ENCODE peak calls at places on chromosomes 4 and X, in four cellular contexts. One of them, this sample, is unnamed.

GRCh38 chrX:534804-535203 is 95.8 kb upstream of the SHOX start:
- DNase-seq in AG20443: no peak
- DNase-seq in NCI-H460: no peak
- DNase-seq in ascending aorta: no peak
- DNase-seq in this sample: no peak

GRCh38 chr4:2276581-2277325 is 14.8 kb upstream of the MXD4 start:
- DNase-seq in AG20443: no peak
- DNase-seq in NCI-H460: no peak
- DNase-seq in ascending aorta: no peak
- DNase-seq in this sample: no peak

GRCh38 chr4:6076391-6076790 is 58.2 kb upstream of the C4orf50 start:
- DNase-seq in AG20443: no peak
- DNase-seq in NCI-H460: no peak
- DNase-seq in ascending aorta: no peak
- DNase-seq in this sample: no peak

GRCh38 chr4:73668806-73669205 is 48.6 kb upstream of the RASSF6 start:
- DNase-seq in AG20443: no peak
- DNase-seq in NCI-H460: no peak
- DNase-seq in ascending aorta: no peak
- DNase-seq in this sample: no peak

GRCh38 chrX:147917700-147918694 is 6.3 kb downstream of the FMR1 start:
- DNase-seq in AG20443: peak
- DNase-seq in NCI-H460: no peak
- DNase-seq in ascending aorta: no peak
- DNase-seq in this sample: no peak

GRCh38 chrX:41238543-41238942 is 95.4 kb upstream of the DDX3X start:
- DNase-seq in AG20443: peak
- DNase-seq in NCI-H460: no peak
- DNase-seq in ascending aorta: no peak
- DNase-seq in this sample: no peak

GRCh38 chrX:45485682-45486081 is 285.0 kb upstream of the DIPK2B start:
- DNase-seq in AG20443: no peak
- DNase-seq in NCI-H460: no peak
- DNase-seq in ascending aorta: no peak
- DNase-seq in this sample: no peak

GRCh38 chr4:169385356-169385755 is 114.6 kb upstream of the SH3RF1 start:
- DNase-seq in AG20443: no peak
- DNase-seq in NCI-H460: no peak
- DNase-seq in ascending aorta: no peak
- DNase-seq in this sample: no peak

GRCh38 chr4:851701-852430 is 25.9 kb upstream of the CPLX1 start:
- DNase-seq in AG20443: no peak
- DNase-seq in NCI-H460: no peak
- DNase-seq in ascending aorta: no peak
- DNase-seq in this sample: no peak

GRCh38 chr4:185113340-185113739 is 29.7 kb upstream of the SLC25A4 start:
- DNase-seq in AG20443: no peak
- DNase-seq in NCI-H460: no peak
- DNase-seq in ascending aorta: no peak
- DNase-seq in this sample: no peak

GRCh38 chrX:119375561-119375960 is 23.6 kb upstream of the SLC25A43 start:
- DNase-seq in AG20443: peak
- DNase-seq in NCI-H460: no peak
- DNase-seq in ascending aorta: no peak
- DNase-seq in this sample: no peak

GRCh38 chrX:134908235-134908834 is 82.5 kb upstream of the SMIM10 start:
- DNase-seq in AG20443: no peak
- DNase-seq in NCI-H460: no peak
- DNase-seq in ascending aorta: no peak
- DNase-seq in this sample: no peak

GRCh38 chr4:141233673-141234072 is 13.0 kb downstream of the ZNF330 start:
- DNase-seq in AG20443: no peak
- DNase-seq in NCI-H460: no peak
- DNase-seq in ascending aorta: no peak
- DNase-seq in this sample: no peak

GRCh38 chrX:150438165-150438564 is 75.0 kb downstream of the MAMLD1 start:
- DNase-seq in AG20443: no peak
- DNase-seq in NCI-H460: no peak
- DNase-seq in ascending aorta: no peak
- DNase-seq in this sample: no peak

GRCh38 chr4:175833574-175834350 is 21.7 kb upstream of the GPM6A start:
- DNase-seq in AG20443: no peak
- DNase-seq in NCI-H460: no peak
- DNase-seq in ascending aorta: no peak
- DNase-seq in this sample: no peak

GRCh38 chr4:37827030-37827705 is 682 bp downstream of the PGM2 start:
- DNase-seq in AG20443: peak
- DNase-seq in NCI-H460: no peak
- DNase-seq in ascending aorta: no peak
- DNase-seq in this sample: no peak

GRCh38 chr4:89404530-89404929 is 96.9 kb upstream of the GPRIN3 start:
- DNase-seq in AG20443: no peak
- DNase-seq in NCI-H460: no peak
- DNase-seq in ascending aorta: no peak
- DNase-seq in this sample: no peak

GRCh38 chr4:57635900-57636299 is 525.7 kb upstream of the IGFBP7 start:
- DNase-seq in AG20443: no peak
- DNase-seq in NCI-H460: no peak
- DNase-seq in ascending aorta: no peak
- DNase-seq in this sample: no peak

This sample was measured in SIG-M5.